ENCODE peak calls at places on chromosomes 16 and 17, in five cellular contexts. B, N, O, W and U are unnamed samples.

GRCh38 chr17:76726766-76727718 is at the start of gene METTL23:
- DNase-seq in N (peak), B (peak), W (peak), O (peak), U (peak)

GRCh38 chr17:66915204-66915611 is 49.3 kb upstream of the CACNG4 start:
- DNase-seq in B (no peak), N (no peak), O (no peak), W (no peak), U (no peak)

GRCh38 chr17:43951750-43952149 is 2.0 kb downstream of the PYY start:
- DNase-seq in W (no peak), B (no peak), O (no peak), N (no peak), U (no peak)

GRCh38 chr17:60151355-60151754 is 1.6 kb downstream of the CA4 start:
- DNase-seq in W (no peak), O (no peak), B (no peak), N (no peak), U (no peak)

GRCh38 chr17:4142107-4142900 is 526 bp downstream of the ZZEF1 start:
- DNase-seq in B (peak), N (peak), W (peak), O (peak), U (no peak)

GRCh38 chr17:80029235-80029974 is 6.3 kb downstream of the TBC1D16 start:
- DNase-seq in O (peak), N (peak), W (peak), B (peak), U (peak)

GRCh38 chr17:17221329-17221728 is 15.2 kb upstream of the PLD6 start:
- DNase-seq in N (no peak), B (no peak), W (no peak), O (no peak), U (no peak)

GRCh38 chr17:82246365-82247174 is 17.7 kb downstream of the SLC16A3 start:
- DNase-seq in N (no peak), O (peak), B (no peak), W (peak), U (no peak)

GRCh38 chr16:24504467-24505345 is 34.7 kb upstream of the RBBP6 start:
- DNase-seq in N (peak), W (no peak), B (peak), O (peak), U (no peak)

GRCh38 chr16:66900721-66901441 is 17.8 kb downstream of the CDH16 start:
- DNase-seq in O (no peak), N (no peak), B (no peak), W (no peak), U (no peak)

GRCh38 chr17:59004338-59005111 is 102.2 kb downstream of the TRIM37 start:
- DNase-seq in O (peak), W (no peak), B (peak), N (no peak), U (no peak)

GRCh38 chr17:8629371-8630226 is 926 bp downstream of the MYH10 start:
- DNase-seq in N (peak), B (peak), W (no peak), O (peak), U (no peak)

GRCh38 chr17:3843935-3844516 is 2.0 kb downstream of the NCBP3 start:
- DNase-seq in W (no peak), B (no peak), N (no peak), O (peak), U (no peak)

GRCh38 chr17:32461498-32461852 is 17.2 kb downstream of the PSMD11 start:
- DNase-seq in B (no peak), O (no peak), W (no peak), N (no peak), U (no peak)

GRCh38 chr16:85158702-85159225 is 46.5 kb upstream of the CIBAR2 start:
- DNase-seq in O (no peak), N (no peak), B (no peak), W (no peak), U (no peak)

GRCh38 chr16:82848013-82848412 is 221.2 kb downstream of the CDH13 start:
- DNase-seq in N (no peak), O (peak), W (no peak), B (no peak), U (no peak)

GRCh38 chr16:397736-398332 is 835 bp downstream of the NME4 start:
- DNase-seq in O (peak), B (peak), W (peak), N (peak), U (no peak)

GRCh38 chr17:61689610-61690180 is 98.7 kb upstream of the NACA2 start:
- DNase-seq in O (peak), W (no peak), N (no peak), B (no peak), U (no peak)

GRCh38 chr17:3594976-3595375 is 14.2 kb downstream of the TRPV1 start:
- DNase-seq in N (no peak), W (no peak), O (peak), B (no peak), U (no peak)

GRCh38 chr17:68381076-68381900 is 76.0 kb downstream of the WIPI1 start:
- DNase-seq in W (no peak), B (no peak), O (peak), N (no peak), U (no peak)

GRCh38 chr16:1194665-1195392 is 30.2 kb downstream of the TPSG1 start:
- DNase-seq in B (no peak), W (no peak), O (no peak), N (no peak), U (no peak)

GRCh38 chr17:58060596-58061191 is 22.5 kb upstream of the DYNLL2 start:
- DNase-seq in B (no peak), N (peak), W (no peak), O (peak), U (no peak)

GRCh38 chr17:63490321-63490720 is 13.5 kb downstream of the ACE start:
- DNase-seq in N (no peak), O (no peak), W (no peak), B (no peak), U (no peak)

GRCh38 chr17:5466295-5466694 is 2.5 kb downstream of the DHX33 start:
- DNase-seq in N (no peak), O (no peak), W (no peak), B (no peak), U (no peak)

GRCh38 chr17:3963214-3964201 is 729 bp downstream of the ATP2A3 start:
- DNase-seq in N (no peak), B (no peak), O (no peak), W (no peak), U (no peak)

GRCh38 chr17:35373984-35374765 is 754 bp upstream of the SLFN11 start:
- DNase-seq in O (peak), B (peak), N (peak), W (no peak), U (peak)

GRCh38 chr17:17491031-17491471 is 5.1 kb downstream of the RASD1 start:
- DNase-seq in B (no peak), O (no peak), W (no peak), N (no peak), U (no peak)

GRCh38 chr17:78812849-78813248 is 27.8 kb downstream of the USP36 start:
- DNase-seq in W (no peak), O (no peak), N (no peak), B (peak), U (no peak)

GRCh38 chr17:78048346-78049292 is 79.9 kb downstream of the TMC6 start:
- DNase-seq in O (no peak), N (no peak), W (no peak), B (no peak), U (peak)

GRCh38 chr16:1784977-1785845 is 2.5 kb downstream of the NUBP2 start:
- DNase-seq in O (no peak), W (no peak), N (peak), B (no peak), U (no peak)

GRCh38 chr17:12067425-12067824 is 46.7 kb downstream of the MAP2K4 start:
- DNase-seq in B (no peak), N (no peak), O (no peak), W (no peak), U (no peak)

GRCh38 chr17:77356109-77356689 is 215.4 kb downstream of the SEC14L1 start:
- DNase-seq in W (peak), B (no peak), N (no peak), O (no peak), U (peak)

GRCh38 chr17:17500999-17501605 is 4.9 kb upstream of the RASD1 start:
- DNase-seq in W (no peak), N (no peak), B (no peak), O (no peak), U (no peak)

GRCh38 chr17:46983782-46984181 is 4.7 kb upstream of the RPRML start:
- DNase-seq in O (no peak), W (no peak), N (no peak), B (no peak), U (no peak)

GRCh38 chr17:18921912-18922451 is 30.0 kb upstream of the SLC5A10 start:
- DNase-seq in W (no peak), N (no peak), O (peak), B (no peak), U (no peak)

GRCh38 chr17:75876938-75877751 is 1.2 kb downstream of the TRIM47 start:
- DNase-seq in W (peak), O (peak), N (peak), B (peak), U (peak)

GRCh38 chr17:49515196-49515770 is 20.2 kb downstream of the NGFR start:
- DNase-seq in B (peak), W (peak), N (peak), O (peak), U (no peak)

GRCh38 chr17:78257810-78258322 is 26.4 kb downstream of the TMEM235 start:
- DNase-seq in O (no peak), B (no peak), N (no peak), W (no peak), U (no peak)

GRCh38 chr17:7415784-7416183 is 4.3 kb upstream of the SPEM1 start:
- DNase-seq in B (no peak), W (no peak), O (no peak), N (no peak), U (no peak)

GRCh38 chr16:78813917-78814316 is 714.5 kb downstream of the WWOX start:
- DNase-seq in O (no peak), W (no peak), B (no peak), N (no peak), U (no peak)

GRCh38 chr17:2214047-2214717 is 89.4 kb downstream of the SMG6 start:
- DNase-seq in B (peak), N (peak), O (peak), W (peak), U (peak)
- H3K27ac ChIP-seq in B (peak), N (peak), O (peak), W (peak), U (peak)

GRCh38 chr16:9495824-9496223 is 404.4 kb downstream of the HAPSTR1 start:
- DNase-seq in W (no peak), N (no peak), B (no peak), O (no peak), U (no peak)

GRCh38 chr16:9484901-9485300 is 393.5 kb downstream of the HAPSTR1 start:
- DNase-seq in W (no peak), N (no peak), O (no peak), B (no peak), U (peak)

GRCh38 chr16:9484436-9484835 is 393.0 kb downstream of the HAPSTR1 start:
- DNase-seq in W (no peak), B (no peak), N (no peak), O (no peak), U (no peak)

DNA sequence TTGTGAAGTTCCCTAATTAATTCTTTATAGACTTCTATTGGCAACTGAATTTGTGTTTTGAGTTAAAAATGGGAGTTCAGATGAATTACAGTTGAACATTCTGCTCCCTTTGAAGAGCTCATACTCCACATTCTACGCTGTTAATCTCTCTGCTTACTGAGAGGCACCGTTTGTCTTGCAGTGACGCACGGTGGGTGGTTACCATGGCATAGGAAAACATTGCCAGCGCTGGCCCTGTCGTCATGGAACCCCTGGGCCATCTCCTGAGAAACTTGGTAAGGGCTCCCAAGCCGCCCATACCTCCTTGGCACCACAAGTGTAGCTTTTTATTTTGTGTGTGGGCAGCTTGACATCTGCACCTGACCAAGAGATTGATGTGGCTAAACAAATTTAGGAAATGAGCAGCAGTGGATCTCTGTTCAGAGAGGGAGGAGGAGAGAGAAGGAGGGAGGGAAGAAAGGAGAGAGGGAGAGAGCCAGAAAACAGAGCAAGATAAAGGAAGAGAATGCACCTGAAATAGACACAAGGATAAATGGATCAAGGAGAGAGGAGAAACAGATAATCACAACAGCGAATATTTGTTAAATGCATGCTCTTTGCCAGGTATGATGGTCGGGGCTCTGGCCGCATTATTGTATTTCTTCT is 398.5 kb downstream of the HAPSTR1 start:
- DNase-seq in N (peak), O (no peak), B (no peak), W (no peak), U (no peak)
- H3K27ac ChIP-seq in N (peak), O (no peak), B (no peak), W (no peak), U (peak)

GRCh38 chr16:50804290-50804907 is 62.5 kb downstream of the CYLD start:
- DNase-seq in B (no peak), N (no peak), O (no peak), W (no peak), U (no peak)

GRCh38 chr16:50802958-50803357 is 61.1 kb downstream of the CYLD start:
- DNase-seq in W (no peak), B (no peak), O (no peak), N (no peak), U (no peak)

GRCh38 chr16:50809561-50809960 is 67.7 kb downstream of the CYLD start:
- DNase-seq in O (no peak), N (no peak), B (no peak), W (no peak), U (peak)

GRCh38 chr16:50808929-50809538 is 67.1 kb downstream of the CYLD start:
- DNase-seq in W (no peak), B (no peak), N (no peak), O (no peak), U (peak)

DNA sequence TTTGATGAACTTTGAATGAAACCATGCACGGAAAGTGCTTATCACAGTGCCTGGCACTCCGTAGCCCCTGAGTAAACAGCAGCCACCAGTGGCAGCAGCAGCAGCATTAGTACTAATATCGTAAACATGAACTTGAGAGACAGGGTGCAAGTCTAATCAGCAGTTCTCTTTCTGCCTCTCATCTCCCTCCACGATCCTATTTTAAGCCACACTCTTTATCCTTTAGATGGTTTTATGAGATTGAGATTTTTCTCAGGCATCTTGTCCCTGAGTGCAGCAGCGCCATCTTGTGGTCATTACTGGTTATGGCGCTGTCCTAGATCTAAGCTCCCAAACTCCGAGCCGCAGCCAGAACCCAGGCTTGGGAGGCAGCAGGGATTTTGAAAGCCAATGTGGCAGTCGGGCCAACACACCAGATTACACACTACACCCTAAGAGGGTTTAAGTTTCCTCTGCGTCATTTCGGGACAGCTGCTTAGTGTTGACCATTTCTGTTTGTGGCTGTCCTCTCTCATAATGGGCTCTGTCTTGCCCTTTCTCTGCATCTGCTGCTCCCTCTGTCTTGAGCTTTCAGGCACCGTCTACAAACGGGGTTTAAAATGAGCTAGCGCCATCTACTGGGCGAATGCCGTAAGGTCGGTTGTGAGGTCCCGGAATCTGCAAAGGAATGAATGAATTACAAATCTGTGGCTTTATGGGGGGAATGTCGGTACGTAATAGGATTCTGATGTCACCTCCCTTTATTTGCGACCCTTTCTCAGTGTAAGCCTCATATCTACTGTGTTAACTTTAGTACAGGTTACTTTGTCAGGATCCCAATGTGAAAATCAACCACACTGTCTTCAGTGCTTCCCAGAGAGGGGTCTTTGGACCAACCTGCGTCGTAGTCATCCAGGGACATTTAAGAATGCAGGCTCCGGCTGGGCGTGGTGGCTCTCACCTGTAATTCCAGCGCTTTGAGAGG is 64.5 kb downstream of the CYLD start:
- DNase-seq in B (peak), W (peak), N (peak), O (peak), U (no peak)
- H3K27ac ChIP-seq in B (no peak), W (peak), N (peak), O (no peak), U (peak)

DNA sequence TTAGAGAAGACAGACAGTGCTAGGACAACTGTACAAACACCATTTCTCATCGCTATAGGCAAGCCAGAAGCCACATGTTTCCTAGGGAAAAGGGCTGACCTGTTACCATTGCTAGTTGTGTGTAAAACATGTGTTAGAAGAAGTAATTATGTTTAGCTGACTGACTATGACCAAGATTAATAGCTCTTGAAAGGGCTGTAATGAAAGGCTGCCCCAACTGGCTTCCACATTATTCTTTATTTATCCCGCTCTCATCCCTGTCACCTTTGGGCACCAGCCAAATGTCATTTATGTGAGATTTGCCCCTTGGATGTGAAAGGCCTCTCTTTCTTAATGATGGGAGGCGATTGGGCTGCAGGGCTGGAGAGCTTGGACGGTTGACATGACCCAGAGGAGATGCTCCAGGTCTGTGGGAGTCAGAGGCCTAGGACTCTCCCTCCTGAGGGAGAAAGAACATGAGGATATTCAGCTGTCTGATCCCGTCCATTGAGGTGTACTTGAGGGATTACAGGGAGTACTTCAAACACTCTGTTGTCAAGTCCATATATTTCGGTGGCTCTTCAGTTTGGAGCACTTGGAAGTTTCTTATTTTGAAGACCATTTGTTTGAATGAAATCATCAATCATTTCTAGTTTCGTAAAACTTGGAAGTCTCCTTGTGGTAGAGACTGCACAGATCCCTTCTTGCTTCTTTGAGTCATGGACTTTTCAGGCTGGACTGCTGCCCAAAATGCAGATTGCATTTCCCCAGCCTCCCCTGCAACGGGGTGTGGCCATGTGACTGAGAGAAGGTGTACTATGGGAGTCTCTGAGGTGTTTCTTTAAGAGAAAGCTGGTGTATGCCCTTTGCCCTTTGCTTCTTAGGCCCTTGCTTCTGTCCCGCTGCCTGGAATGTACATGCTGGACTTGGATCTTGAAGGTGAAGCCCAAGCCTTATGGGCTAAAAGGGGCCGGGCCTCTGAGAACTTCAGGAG is 51.3 kb downstream of the FTO start:
- DNase-seq in N (no peak), W (no peak), B (no peak), O (peak), U (no peak)
- H3K27ac ChIP-seq in N (no peak), W (no peak), B (no peak), O (no peak), U (no peak)

GRCh38 chr17:72139213-72139612 is 18.4 kb downstream of the SOX9 start:
- DNase-seq in O (peak), W (no peak), B (no peak), N (no peak), U (no peak)
- H3K27ac ChIP-seq in O (no peak), W (no peak), B (no peak), N (no peak), U (no peak)

DNA sequence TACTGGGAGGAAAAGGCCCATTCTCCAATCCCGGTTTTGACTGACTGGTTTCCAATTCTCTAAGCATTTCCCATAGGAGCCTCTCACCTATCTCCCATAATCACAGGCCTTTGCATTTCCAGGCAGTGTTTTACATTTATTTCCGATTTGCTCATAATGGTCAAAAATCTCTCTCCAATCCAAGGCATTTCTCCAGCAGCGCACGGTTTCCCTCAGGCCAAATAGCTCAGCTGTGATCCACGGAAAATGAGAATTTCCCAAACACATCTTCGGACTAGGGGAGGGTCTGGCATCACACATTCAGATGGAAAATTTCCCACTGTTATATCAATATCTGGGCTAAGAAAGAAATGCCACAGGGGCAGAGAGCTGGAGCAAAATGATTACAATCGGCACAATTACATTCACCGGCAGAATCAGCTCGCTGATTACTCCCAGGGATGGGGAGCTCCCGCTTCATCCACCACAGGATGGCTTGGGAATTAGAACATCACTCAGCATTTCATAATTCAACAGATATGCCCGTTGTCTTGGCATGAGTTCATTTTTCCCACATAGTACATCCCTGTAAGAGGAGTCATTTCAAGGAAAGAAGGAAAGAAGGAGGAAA is 6.7 kb downstream of the PIPOX start:
- DNase-seq in N (no peak), B (no peak), W (no peak), O (no peak), U (no peak)
- H3K27ac ChIP-seq in N (no peak), B (no peak), W (no peak), O (no peak), U (no peak)

GRCh38 chr16:10729649-10730048 is 14.0 kb upstream of the NUBP1 start:
- DNase-seq in W (no peak), B (no peak), N (no peak), O (peak), U (peak)
- H3K27ac ChIP-seq in W (no peak), B (no peak), N (no peak), O (no peak), U (no peak)

GRCh38 chr17:50684288-50684611 is 23.5 kb downstream of the ANKRD40 start:
- DNase-seq in O (no peak), N (no peak), B (no peak), W (no peak), U (no peak)
- H3K27ac ChIP-seq in O (no peak), N (no peak), B (no peak), W (no peak), U (no peak)